ENCODE peak calls at places on chromosomes 3 and 15, in four cellular contexts. P, Y, E and B are unnamed samples.
A peak's percentile ranks its signal among the peaks of the same experiment; 100 is the strongest.

GRCh38 chr15:25345943-25346342 is 92.9 kb downstream of the UBE3A start:
- DNase-seq in P (no peak), Y (peak; percentile 63), E (peak; percentile 52), B (peak; percentile 52)

GRCh38 chr3:146803746-146804145 is 198.6 kb upstream of the PLSCR5 start:
- DNase-seq in P (no peak), Y (no peak), E (no peak), B (no peak)

GRCh38 chr15:23595368-23595767 is 29.9 kb downstream of the MKRN3 start:
- DNase-seq in P (no peak), Y (no peak), E (no peak), B (no peak)

GRCh38 chr15:66820474-66821258 is 118.6 kb downstream of the SMAD6 start:
- DNase-seq in P (no peak), Y (no peak), E (no peak), B (no peak)

GRCh38 chr3:183050706-183051105 is 48.6 kb downstream of the MCCC1 start:
- DNase-seq in P (no peak), Y (no peak), E (no peak), B (no peak)

GRCh38 chr3:183392166-183393034 is 36.0 kb downstream of the MCF2L2 start:
- DNase-seq in P (no peak), Y (no peak), E (peak; percentile 62), B (no peak)

GRCh38 chr3:183526838-183527420 is 28.6 kb downstream of the KLHL6 start:
- DNase-seq in P (no peak), Y (no peak), E (no peak), B (no peak)

GRCh38 chr15:72315706-72316370 is 4.1 kb downstream of the CELF6 start:
- DNase-seq in P (no peak), Y (no peak), E (no peak), B (no peak)

GRCh38 chr3:111260878-111261277 is 189.3 kb downstream of the NECTIN3 start:
- DNase-seq in P (no peak), Y (no peak), E (peak; percentile 60), B (no peak)

GRCh38 chr3:127291114-127291513 is 3.3 kb upstream of the PRR20G start:
- DNase-seq in P (no peak), Y (no peak), E (no peak), B (no peak)

GRCh38 chr15:47582283-47582682 is 135.0 kb upstream of the SEMA6D start:
- DNase-seq in P (no peak), Y (no peak), E (no peak), B (no peak)

GRCh38 chr15:92170897-92171296 is 222.8 kb upstream of the ST8SIA2 start:
- DNase-seq in P (no peak), Y (no peak), E (peak; percentile 3), B (no peak)

GRCh38 chr15:88426304-88426703 is 40.9 kb downstream of the MRPL46 start:
- DNase-seq in P (no peak), Y (no peak), E (no peak), B (no peak)

GRCh38 chr3:181838940-181839914 is 127.5 kb downstream of the SOX2 start:
- DNase-seq in P (no peak), Y (no peak), E (peak; percentile 49), B (no peak)

GRCh38 chr3:187150599-187150998 is 11.3 kb upstream of the RPL39L start:
- DNase-seq in P (peak; percentile 58), Y (no peak), E (peak; percentile 10), B (no peak)

GRCh38 chr15:95718441-95718840 is 612.1 kb upstream of the NR2F2 start:
- DNase-seq in P (no peak), Y (peak; percentile 44), E (no peak), B (peak; percentile 51)

GRCh38 chr3:194832346-194833104 is 146.8 kb downstream of the FAM43A start:
- DNase-seq in P (no peak), Y (no peak), E (no peak), B (no peak)

GRCh38 chr3:150945226-150945625 is 27.3 kb downstream of the CLRN1 start:
- DNase-seq in P (no peak), Y (no peak), E (peak; percentile 39), B (no peak)

GRCh38 chr15:68277131-68277604 is 377 bp upstream of the FEM1B start:
- DNase-seq in P (no peak), Y (no peak), E (peak; percentile 44), B (no peak)

GRCh38 chr3:195186041-195186709 is 84.8 kb downstream of the XXYLT1 start:
- DNase-seq in P (peak; percentile 26), Y (no peak), E (no peak), B (no peak)

GRCh38 chr3:169945313-169945712 is 21.3 kb upstream of the SEC62 start:
- DNase-seq in P (peak; percentile 97), Y (peak; percentile 19), E (no peak), B (no peak)

GRCh38 chr3:46448721-46449120 is 16.0 kb downstream of the LTF start:
- DNase-seq in P (no peak), Y (no peak), E (no peak), B (no peak)

GRCh38 chr3:46667061-46667621 is 26.3 kb downstream of the ALS2CL start:
- DNase-seq in P (no peak), Y (no peak), E (no peak), B (no peak)

GRCh38 chr3:62708642-62709041 is 166.6 kb downstream of the CADPS start:
- DNase-seq in P (no peak), Y (no peak), E (no peak), B (no peak)

GRCh38 chr15:83118291-83118827 is 10.9 kb downstream of the TM6SF1 start:
- DNase-seq in P (no peak), Y (no peak), E (no peak), B (no peak)

GRCh38 chr15:67601008-67601620 is 58.6 kb downstream of the MAP2K5 start:
- DNase-seq in P (no peak), Y (no peak), E (no peak), B (no peak)

GRCh38 chr3:186759231-186759930 is 24.0 kb upstream of the EIF4A2 start:
- DNase-seq in P (no peak), Y (no peak), E (peak; percentile 24), B (no peak)

GRCh38 chr15:87145686-87146085 is 1066.0 kb downstream of the AGBL1 start:
- DNase-seq in P (no peak), Y (no peak), E (no peak), B (no peak)
- H3K4me3 ChIP-seq in P (no peak overlapping the region), Y (no peak overlapping the region), E (no peak overlapping the region), B (no peak overlapping the region)

DNA sequence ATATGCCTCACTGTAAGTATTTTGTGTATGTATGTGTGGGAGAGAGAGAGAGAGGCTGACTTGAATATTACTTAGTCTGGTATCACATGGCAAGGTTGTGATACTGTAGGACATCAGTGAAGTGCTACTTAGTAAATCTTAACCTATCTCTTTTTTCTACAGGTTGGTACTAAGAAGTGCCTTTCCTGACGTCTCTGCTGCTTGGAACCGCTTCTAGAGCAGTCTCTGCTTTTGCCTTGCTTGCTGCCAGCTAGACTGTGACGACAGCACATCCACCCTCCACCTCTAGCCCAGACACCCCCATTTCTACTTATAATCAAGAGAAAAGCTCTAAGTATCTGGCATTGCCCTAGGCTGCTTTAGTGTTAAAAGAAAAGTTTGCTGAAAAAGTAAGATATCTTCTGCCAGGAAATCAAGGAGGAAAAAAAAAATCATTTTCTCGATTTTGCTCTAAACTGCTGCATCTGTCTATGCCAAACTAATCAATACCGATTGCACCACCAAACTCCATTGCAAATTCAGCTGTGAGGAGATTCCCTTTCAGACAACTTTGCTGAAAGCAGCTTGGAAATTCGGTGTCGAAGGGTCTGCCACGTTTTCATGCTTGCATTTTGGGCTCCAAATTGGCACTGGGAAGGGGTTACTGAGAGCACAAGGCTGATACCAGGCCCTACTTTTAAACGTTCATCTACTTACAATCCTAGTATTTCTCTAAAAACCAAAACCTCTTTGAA is 30.7 kb downstream of the MBNL1 start:
- DNase-seq in P (no peak), Y (no peak), E (no peak), B (no peak)
- H3K4me3 ChIP-seq in P (peak overlapping the region; percentile 24), Y (peak overlapping the region; percentile 60), E (peak overlapping the region; percentile 45), B (peak overlapping the region; percentile 37)

GRCh38 chr15:56734013-56734625 is 810 bp upstream of the ZNF280D start:
- DNase-seq in P (no peak), Y (no peak), E (peak; percentile 44), B (no peak)

GRCh38 chr15:56732881-56733130 is 503 bp downstream of the ZNF280D start:
- DNase-seq in P (no peak), Y (no peak), E (no peak), B (no peak)

GRCh38 chr15:56733131-56734012 is at the start of gene ZNF280D:
- DNase-seq in P (peak; percentile 96), Y (peak; percentile 92), E (peak; percentile 88), B (peak; percentile 93)

GRCh38 chr15:56732135-56732880 is 1.0 kb downstream of the ZNF280D start:
- DNase-seq in P (peak; percentile 36), Y (no peak), E (peak; percentile 24), B (peak; percentile 13)

GRCh38 chr15:56731571-56731970 is 1.7 kb downstream of the ZNF280D start:
- DNase-seq in P (no peak), Y (no peak), E (no peak), B (no peak)
- H3K4me3 ChIP-seq in P (peak overlapping the region; percentile 98), Y (peak overlapping the region; percentile 75), E (no peak overlapping the region), B (peak overlapping the region; percentile 69)

GRCh38 chr3:73614385-73614784 is 10.4 kb downstream of the PDZRN3 start:
- DNase-seq in P (no peak), Y (no peak), E (peak; percentile 50), B (peak; percentile 54)
- H3K4me3 ChIP-seq in P (no peak overlapping the region), Y (peak overlapping the region; percentile 10), E (no peak overlapping the region), B (no peak overlapping the region)

GRCh38 chr15:48893311-48893710 is 15.4 kb downstream of the EID1 start:
- DNase-seq in P (no peak), Y (no peak), E (no peak), B (no peak)

GRCh38 chr15:48899793-48900192 is 21.9 kb downstream of the EID1 start:
- DNase-seq in P (no peak), Y (no peak), E (peak; percentile 48), B (no peak)

GRCh38 chr15:48897144-48897814 is 19.3 kb downstream of the EID1 start:
- DNase-seq in P (no peak), Y (no peak), E (no peak), B (no peak)

GRCh38 chr15:48898083-48898482 is 20.1 kb downstream of the EID1 start:
- DNase-seq in P (no peak), Y (no peak), E (no peak), B (no peak)

GRCh38 chr15:48896775-48897143 is 18.8 kb downstream of the EID1 start:
- DNase-seq in P (no peak), Y (no peak), E (no peak), B (no peak)
- H3K4me3 ChIP-seq in P (no peak overlapping the region), Y (peak overlapping the region; percentile 44), E (no peak overlapping the region), B (peak overlapping the region; percentile 32)

GRCh38 chr3:42151596-42152145 is 60.5 kb downstream of the TRAK1 start:
- DNase-seq in P (no peak), Y (no peak), E (no peak), B (no peak)

GRCh38 chr3:42149537-42150426 is 58.6 kb downstream of the TRAK1 start:
- DNase-seq in P (no peak), Y (no peak), E (peak; percentile 52), B (no peak)

GRCh38 chr3:42153039-42153438 is 61.9 kb downstream of the TRAK1 start:
- DNase-seq in P (no peak), Y (no peak), E (no peak), B (no peak)

GRCh38 chr3:42148982-42149432 is 57.9 kb downstream of the TRAK1 start:
- DNase-seq in P (no peak), Y (peak; percentile 73), E (peak; percentile 77), B (peak; percentile 67)

GRCh38 chr3:42152193-42152592 is 61.0 kb downstream of the TRAK1 start:
- DNase-seq in P (no peak), Y (no peak), E (no peak), B (no peak)
- H3K4me3 ChIP-seq in P (no peak overlapping the region), Y (no peak overlapping the region), E (no peak overlapping the region), B (no peak overlapping the region)